ENCODE peak calls at places on chromosomes 2 and 18, in ten cellular contexts. Z is HCT116, X is sigmoid colon, K is A549, Q is lower leg skin, F is uterus, S is transverse colon, B is NB4, W is GM12892, L is erythroblast. N is an unnamed sample.

GRCh38 chr18:77062518-77063003 is 70.0 kb downstream of the MBP start:
- DNase-seq in Z (no peak), X (no peak), K (no peak), Q (peak; percentile 36), F (no peak), S (no peak), B (peak; percentile 61), W (no peak), L (no peak), N (no peak)

GRCh38 chr2:128369626-128370467 is 51.2 kb upstream of the HS6ST1 start:
- DNase-seq in Z (no peak), X (peak; percentile 55), K (no peak), Q (no peak), F (peak; percentile 11), S (no peak), B (no peak), W (no peak), L (no peak), N (no peak)

GRCh38 chr2:175834472-175834871 is 167.6 kb downstream of the LNPK start:
- DNase-seq in Z (no peak), X (no peak), K (no peak), Q (no peak), F (no peak), S (no peak), B (no peak), W (no peak), L (no peak), N (no peak)

GRCh38 chr2:139159177-139159576 is 379.0 kb upstream of the NXPH2 start:
- DNase-seq in Z (no peak), X (no peak), K (no peak), Q (no peak), F (no peak), S (no peak), B (no peak), W (no peak), L (no peak), N (no peak)

GRCh38 chr2:72222829-72223564 is 75.3 kb upstream of the CYP26B1 start:
- DNase-seq in Z (no peak), X (no peak), K (no peak), Q (no peak), F (no peak), S (no peak), B (no peak), W (no peak), L (no peak), N (no peak)

GRCh38 chr2:84830095-84830494 is 50.8 kb downstream of the TRABD2A start:
- DNase-seq in Z (no peak), X (peak; percentile 73), K (peak; percentile 13), Q (no peak), F (no peak), S (peak; percentile 25), B (peak; percentile 77), W (no peak), L (no peak), N (no peak)

GRCh38 chr2:68158134-68158447 is 403 bp downstream of the PNO1 start:
- DNase-seq in Z (no peak), X (no peak), K (no peak), Q (no peak), F (no peak), S (no peak), B (no peak), W (no peak), L (no peak), N (no peak)

GRCh38 chr2:103155308-103155707 is 393.5 kb downstream of the TMEM182 start:
- DNase-seq in Z (no peak), X (no peak), K (no peak), Q (no peak), F (no peak), S (no peak), B (no peak), W (no peak), L (no peak), N (no peak)

GRCh38 chr2:166916987-166917386 is 28.7 kb downstream of the XIRP2 start:
- DNase-seq in Z (no peak), X (no peak), K (no peak), Q (no peak), F (no peak), S (no peak), B (no peak), W (no peak), L (no peak), N (no peak)

GRCh38 chr2:20966061-20966460 is 77.8 kb downstream of the APOB start:
- DNase-seq in Z (no peak), X (peak; percentile 1), K (no peak), Q (no peak), F (no peak), S (no peak), B (no peak), W (no peak), L (no peak), N (no peak)

GRCh38 chr18:79692056-79692455 is 12.5 kb downstream of the CTDP1 start:
- DNase-seq in Z (no peak), X (peak; percentile 13), K (no peak), Q (no peak), F (no peak), S (no peak), B (no peak), W (no peak), L (no peak), N (no peak)

GRCh38 chr18:58087928-58088722 is 44.1 kb downstream of the NEDD4L start:
- DNase-seq in Z (no peak), X (no peak), K (no peak), Q (peak; percentile 71), F (no peak), S (peak; percentile 75), B (peak; percentile 39), W (no peak), L (peak; percentile 77), N (peak; percentile 28)

GRCh38 chr2:202634556-202635440 is at the start of gene FAM117B:
- DNase-seq in Z (peak; percentile 90), X (peak; percentile 99), K (peak; percentile 96), Q (peak; percentile 100), F (peak; percentile 95), S (peak; percentile 99), B (peak; percentile 99), W (peak; percentile 92), L (peak; percentile 96), N (peak; percentile 94)

GRCh38 chr2:202633470-202633869 is 1.3 kb upstream of the FAM117B start:
- DNase-seq in Z (no peak), X (no peak), K (no peak), Q (no peak), F (no peak), S (no peak), B (no peak), W (no peak), L (no peak), N (no peak)

GRCh38 chr2:202632682-202633081 is 2.1 kb upstream of the FAM117B start:
- DNase-seq in Z (no peak), X (no peak), K (no peak), Q (no peak), F (peak; percentile 57), S (no peak), B (no peak), W (no peak), L (peak; percentile 47), N (no peak)

GRCh38 chr2:202638710-202639109 is 3.9 kb downstream of the FAM117B start:
- DNase-seq in Z (no peak), X (no peak), K (no peak), Q (no peak), F (no peak), S (no peak), B (no peak), W (no peak), L (no peak), N (no peak)

GRCh38 chr2:202635441-202636296 is 900 bp downstream of the FAM117B start:
- DNase-seq in Z (peak; percentile 34), X (peak; percentile 80), K (peak; percentile 87), Q (peak; percentile 90), F (peak; percentile 70), S (peak; percentile 91), B (peak; percentile 86), W (peak; percentile 85), L (peak; percentile 87), N (peak; percentile 82)
- TF ChIP-seq POLR2A in Z (no peak), X (peak; percentile 55), K (no peak), Q (no peak), F (no peak), S (peak; percentile 90), B (peak; percentile 38), W (peak; percentile 38), L (peak; percentile 52), N (no peak)

DNA sequence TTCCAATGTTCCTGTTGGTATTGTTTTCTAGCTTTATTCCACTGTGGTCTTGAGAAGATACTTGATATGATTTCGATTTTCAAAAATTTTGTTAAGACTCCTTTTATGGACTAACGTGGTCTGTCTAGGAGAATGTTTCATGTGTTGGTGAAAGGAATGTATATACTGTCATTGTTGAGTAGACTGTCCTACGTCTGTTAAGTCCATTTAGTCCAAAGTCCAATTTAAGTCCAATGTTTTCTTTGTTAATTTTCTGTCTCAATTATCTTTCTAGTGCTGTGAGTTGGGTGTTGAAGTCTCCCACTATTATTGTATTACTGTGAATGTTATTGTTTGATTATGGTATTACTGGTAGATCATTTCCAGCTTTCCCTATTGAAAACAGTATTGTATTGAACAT is 55.8 kb upstream of the TTC27 start:
- DNase-seq in Z (no peak), X (no peak), K (no peak), Q (no peak), F (no peak), S (no peak), B (no peak), W (no peak), L (no peak), N (no peak)
- TF ChIP-seq POLR2A in Z (no peak), X (no peak), K (no peak), Q (no peak), F (no peak), S (no peak), B (no peak), W (no peak), L (no peak), N (no peak)

GRCh38 chr18:10950876-10951630 is 198.3 kb downstream of the PIEZO2 start:
- DNase-seq in Z (no peak), X (no peak), K (no peak), Q (no peak), F (no peak), S (no peak), B (no peak), W (no peak), L (no peak), N (no peak)
- TF ChIP-seq POLR2A in Z (no peak), X (no peak), K (no peak), Q (no peak), F (no peak), S (no peak), B (no peak), W (no peak), L (no peak), N (no peak)

DNA sequence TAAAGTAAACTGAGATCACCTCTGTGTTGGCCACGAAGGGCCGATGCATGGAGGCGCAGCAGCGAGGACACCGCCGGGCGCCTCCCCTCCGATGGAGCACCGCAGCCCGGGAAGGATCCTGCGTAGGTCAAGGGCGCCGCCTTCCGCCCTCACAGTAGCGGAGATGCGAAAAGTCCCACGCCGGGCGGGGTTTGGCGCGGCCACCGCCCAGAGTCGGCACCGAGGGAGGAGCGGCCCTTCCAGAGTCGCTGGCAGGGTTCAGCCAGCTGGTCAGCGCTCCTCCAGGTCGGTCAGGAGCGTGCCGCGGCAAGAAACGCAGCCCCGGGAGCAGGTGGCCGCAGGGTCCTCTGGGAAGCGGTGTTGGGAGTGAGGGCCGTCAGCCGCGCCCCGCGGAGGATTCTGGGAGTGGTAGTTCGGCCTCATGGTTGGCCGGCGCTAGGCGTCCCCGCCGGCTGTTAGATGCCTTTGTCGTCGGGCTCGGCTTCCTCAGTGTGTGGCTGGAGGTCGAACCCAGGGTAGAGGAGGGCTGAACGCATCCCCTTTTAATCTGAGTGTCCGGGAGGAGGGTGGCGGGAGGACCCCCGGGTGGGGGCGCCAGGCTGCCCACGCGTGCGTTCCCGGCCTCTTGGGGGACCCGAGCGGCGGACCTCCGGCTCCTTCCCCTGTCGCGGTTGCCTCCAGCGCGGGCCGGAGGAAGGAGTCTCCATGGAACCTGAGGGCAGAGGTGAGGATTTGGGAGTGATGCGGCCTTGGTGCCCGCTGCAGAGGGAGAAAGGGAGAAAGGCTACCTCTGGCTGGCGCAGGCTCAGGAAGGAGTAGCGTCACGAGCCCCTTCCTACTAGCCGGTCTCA is at the start of gene ZNF892:
- DNase-seq in Z (peak; percentile 38), X (peak; percentile 95), K (peak; percentile 94), Q (peak; percentile 98), F (peak; percentile 89), S (peak; percentile 94), B (peak; percentile 93), W (peak; percentile 92), L (peak; percentile 87), N (peak; percentile 57)
- TF ChIP-seq POLR2A in Z (no peak), X (peak; percentile 48), K (peak; percentile 82), Q (no peak), F (peak; percentile 36), S (peak; percentile 35), B (no peak), W (peak; percentile 60), L (peak; percentile 37), N (peak; percentile 8)